ENCODE peak calls at places on chromosomes 6 and 20, in seven cellular contexts. One of them, this sample, is unnamed.

GRCh38 chr20:40568200-40568599 is 120.8 kb downstream of the MAFB start:
- DNase-seq in Kasumi-1: no peak
- DNase-seq in cerebellar cortex: no peak
- DNase-seq in CD8-positive, alpha-beta T cell: no peak
- DNase-seq in ELR: no peak
- DNase-seq in esophagus muscularis mucosa: no peak
- DNase-seq in NCI-H1105: no peak
- DNase-seq in this sample: no peak

GRCh38 chr6:156564807-156565149 is 212.4 kb upstream of the ARID1B start:
- DNase-seq in CD8-positive, alpha-beta T cell: no peak
- DNase-seq in NCI-H1105: no peak
- DNase-seq in ELR: no peak
- DNase-seq in cerebellar cortex: no peak
- DNase-seq in Kasumi-1: no peak
- DNase-seq in esophagus muscularis mucosa: peak; percentile 77
- DNase-seq in this sample: no peak

GRCh38 chr20:24746351-24746685 is 202.8 kb upstream of the CST7 start:
- DNase-seq in cerebellar cortex: no peak
- DNase-seq in esophagus muscularis mucosa: no peak
- DNase-seq in ELR: no peak
- DNase-seq in Kasumi-1: no peak
- DNase-seq in NCI-H1105: peak; percentile 72
- DNase-seq in CD8-positive, alpha-beta T cell: no peak
- DNase-seq in this sample: peak; percentile 90

GRCh38 chr6:155234687-155235543 is 28.9 kb upstream of the CLDN20 start:
- DNase-seq in cerebellar cortex: peak; percentile 44
- DNase-seq in ELR: no peak
- DNase-seq in CD8-positive, alpha-beta T cell: no peak
- DNase-seq in esophagus muscularis mucosa: no peak
- DNase-seq in NCI-H1105: no peak
- DNase-seq in Kasumi-1: no peak
- DNase-seq in this sample: no peak

GRCh38 chr20:49452011-49452482 is 30.4 kb downstream of the KCNB1 start:
- DNase-seq in esophagus muscularis mucosa: no peak
- DNase-seq in NCI-H1105: no peak
- DNase-seq in cerebellar cortex: peak; percentile 51
- DNase-seq in CD8-positive, alpha-beta T cell: no peak
- DNase-seq in Kasumi-1: no peak
- DNase-seq in ELR: peak; percentile 60
- DNase-seq in this sample: peak; percentile 52

GRCh38 chr20:33653218-33653899 is 8.8 kb upstream of the C20orf144 start:
- DNase-seq in CD8-positive, alpha-beta T cell: peak; percentile 28
- DNase-seq in ELR: peak; percentile 80
- DNase-seq in cerebellar cortex: peak; percentile 72
- DNase-seq in NCI-H1105: peak; percentile 64
- DNase-seq in Kasumi-1: peak; percentile 65
- DNase-seq in esophagus muscularis mucosa: no peak
- DNase-seq in this sample: peak; percentile 61

GRCh38 chr6:130752292-130752691 is 74.9 kb upstream of the SMLR1 start:
- DNase-seq in Kasumi-1: no peak
- DNase-seq in ELR: no peak
- DNase-seq in cerebellar cortex: no peak
- DNase-seq in CD8-positive, alpha-beta T cell: no peak
- DNase-seq in NCI-H1105: no peak
- DNase-seq in esophagus muscularis mucosa: no peak
- DNase-seq in this sample: no peak

GRCh38 chr6:147204843-147205311 is 660 bp downstream of the STXBP5 start:
- DNase-seq in CD8-positive, alpha-beta T cell: no peak
- DNase-seq in esophagus muscularis mucosa: no peak
- DNase-seq in Kasumi-1: no peak
- DNase-seq in cerebellar cortex: peak; percentile 35
- DNase-seq in NCI-H1105: no peak
- DNase-seq in ELR: peak; percentile 18
- DNase-seq in this sample: no peak

GRCh38 chr6:11702796-11703130 is 75.8 kb downstream of the ADTRP start:
- DNase-seq in Kasumi-1: no peak
- DNase-seq in esophagus muscularis mucosa: peak; percentile 79
- DNase-seq in NCI-H1105: no peak
- DNase-seq in ELR: no peak
- DNase-seq in CD8-positive, alpha-beta T cell: no peak
- DNase-seq in cerebellar cortex: no peak
- DNase-seq in this sample: peak; percentile 7